ENCODE peak calls at places on chromosomes 1 and 21, in five cellular contexts. Y is spleen, P is mesenchymal stem cell, D is EL, A is NCI-H1417. X is an unnamed sample.

GRCh38 chr1:209277662-209278061 is 305.9 kb upstream of the CAMK1G start:
- DNase-seq in A (no peak), D (no peak), Y (no peak), P (no peak), X (no peak)

GRCh38 chr1:1299686-1300351 is 7.9 kb downstream of the ACAP3 start:
- DNase-seq in P (no peak), D (no peak), Y (no peak), A (no peak), X (peak)

GRCh38 chr1:151799179-151800022 is 5.8 kb downstream of the LINGO4 start:
- DNase-seq in P (no peak), D (peak), A (no peak), Y (no peak), X (peak)

GRCh38 chr1:18540136-18540765 is 59.5 kb downstream of the KLHDC7A start:
- DNase-seq in Y (no peak), D (no peak), P (no peak), A (no peak), X (no peak)

GRCh38 chr1:46613661-46614603 is 2.7 kb downstream of the MOB3C start:
- DNase-seq in A (peak), Y (peak), P (peak), D (peak), X (peak)

GRCh38 chr1:1364266-1364665 is 5.9 kb upstream of the MXRA8 start:
- DNase-seq in Y (no peak), A (no peak), D (no peak), P (no peak), X (no peak)

GRCh38 chr1:15170071-15170470 is 16.5 kb downstream of the TMEM51 start:
- DNase-seq in P (no peak), A (no peak), D (no peak), Y (no peak), X (no peak)

GRCh38 chr1:111504097-111504496 is 664 bp upstream of the ADORA3 start:
- DNase-seq in D (no peak), Y (no peak), A (no peak), P (no peak), X (no peak)

GRCh38 chr1:231208980-231209379 is 32.0 kb upstream of the GNPAT start:
- DNase-seq in P (no peak), A (no peak), Y (peak), D (no peak), X (no peak)

GRCh38 chr1:174022976-174023277 is 770 bp upstream of the RC3H1 start:
- DNase-seq in A (no peak), P (no peak), D (no peak), Y (no peak), X (no peak)

GRCh38 chr1:10143961-10144485 is 66.3 kb upstream of the KIF1B start:
- DNase-seq in D (no peak), Y (no peak), A (no peak), P (no peak), X (no peak)

GRCh38 chr1:15851251-15852035 is 3.9 kb downstream of the SPEN start:
- DNase-seq in Y (peak), D (no peak), A (peak), P (no peak), X (no peak)

GRCh38 chr1:228655796-228656394 is 79.4 kb upstream of the RHOU start:
- DNase-seq in Y (no peak), D (no peak), P (no peak), A (no peak), X (no peak)

GRCh38 chr1:212712451-212713303 is 13.0 kb upstream of the BATF3 start:
- DNase-seq in A (no peak), Y (no peak), P (peak), D (peak), X (peak)

GRCh38 chr1:154419620-154420020 is 14.5 kb downstream of the IL6R start:
- DNase-seq in Y (peak), D (peak), P (peak), A (no peak), X (peak)

GRCh38 chr1:22507582-22507981 is 55.7 kb upstream of the EPHA8 start:
- DNase-seq in D (no peak), Y (no peak), P (no peak), A (peak), X (no peak)

GRCh38 chr1:21931171-21932093 is 5.7 kb downstream of the HSPG2 start:
- DNase-seq in Y (peak), P (peak), A (no peak), D (peak), X (peak)

GRCh38 chr1:237814319-237814924 is 76.3 kb downstream of the ZP4 start:
- DNase-seq in D (peak), P (peak), A (no peak), Y (no peak), X (peak)

GRCh38 chr1:32817815-32818786 is 648 bp downstream of the S100PBP start:
- DNase-seq in A (peak), P (peak), Y (no peak), D (peak), X (peak)

GRCh38 chr1:219000606-219001005 is 173.1 kb upstream of the LYPLAL1 start:
- DNase-seq in P (no peak), Y (no peak), D (peak), A (no peak), X (no peak)

GRCh38 chr1:32063261-32063681 is 9.5 kb upstream of the TMEM39B start:
- DNase-seq in D (peak), Y (no peak), P (peak), A (no peak), X (peak)

GRCh38 chr1:234683856-234684632 is 74.1 kb upstream of the IRF2BP2 start:
- DNase-seq in D (peak), Y (no peak), A (no peak), P (peak), X (peak)

GRCh38 chr21:39319814-39320332 is 6.4 kb upstream of the BRWD1 start:
- DNase-seq in D (no peak), A (no peak), P (no peak), Y (no peak), X (peak)

GRCh38 chr1:12075195-12076114 is 12.4 kb downstream of the TNFRSF8 start:
- DNase-seq in Y (peak), P (peak), D (peak), A (no peak), X (peak)

GRCh38 chr1:44030606-44031050 is 634 bp downstream of the SLC6A9 start:
- DNase-seq in A (no peak), D (peak), Y (peak), P (peak), X (peak)

GRCh38 chr1:167447521-167448136 is 70.7 kb downstream of the CD247 start:
- DNase-seq in P (no peak), A (peak), Y (peak), D (no peak), X (peak)

GRCh38 chr21:17834639-17835354 is 15.6 kb upstream of the C21orf91 start:
- DNase-seq in P (no peak), D (no peak), A (no peak), Y (no peak), X (no peak)

GRCh38 chr1:152546704-152547103 is 19.9 kb downstream of the LCE3E start:
- DNase-seq in P (no peak), D (no peak), A (no peak), Y (no peak), X (no peak)

GRCh38 chr21:14382486-14382834 is 486 bp downstream of the HSPA13 start:
- DNase-seq in Y (no peak), A (no peak), P (no peak), D (no peak), X (no peak)

GRCh38 chr1:50929376-50929958 is 30.6 kb downstream of the FAF1 start:
- DNase-seq in P (peak), D (peak), A (no peak), Y (no peak), X (peak)

GRCh38 chr21:29005696-29006095 is 13.0 kb upstream of the LTN1 start:
- DNase-seq in Y (no peak), P (no peak), D (peak), A (no peak), X (peak)

GRCh38 chr1:172449012-172449584 is 5.2 kb upstream of the PIGC start:
- DNase-seq in D (no peak), Y (no peak), A (peak), P (no peak), X (peak)

GRCh38 chr1:111813440-111814304 is 58.0 kb downstream of the DDX20 start:
- DNase-seq in P (no peak), D (peak), Y (no peak), A (no peak), X (peak)

GRCh38 chr1:38029725-38030511 is 16.7 kb downstream of the POU3F1 start:
- DNase-seq in Y (no peak), D (peak), P (peak), A (peak), X (peak)

GRCh38 chr1:183869671-183870070 is 64.8 kb downstream of the RGL1 start:
- DNase-seq in D (no peak), Y (no peak), A (no peak), P (no peak), X (no peak)

GRCh38 chr1:227889047-227889862 is 58.5 kb downstream of the WNT9A start:
- DNase-seq in P (no peak), D (no peak), A (no peak), Y (peak), X (no peak)

GRCh38 chr21:35779690-35780570 is 280.4 kb downstream of the SETD4 start:
- DNase-seq in D (peak), P (peak), A (no peak), Y (no peak), X (peak)

GRCh38 chr1:98086796-98087195 is 166.0 kb upstream of the DPYD start:
- DNase-seq in A (no peak), P (peak), Y (no peak), D (peak), X (peak)

GRCh38 chr1:215022723-215023122 is 59.8 kb upstream of the KCNK2 start:
- DNase-seq in P (peak), D (peak), Y (no peak), A (no peak), X (no peak)

GRCh38 chr1:27574871-27575831 is 28.8 kb downstream of the AHDC1 start:
- DNase-seq in P (peak), A (peak), Y (no peak), D (peak), X (peak)